ENCODE peak calls at places on chromosomes 2 and 18, in seven cellular contexts. G is HT-29; S is Caco-2; T is bronchial epithelial cell; Y is CD8-positive, alpha-beta T cell; X is progenitor cell of endocrine pancreas; I is stimulated activated CD4-positive, alpha-beta T cell treated with anti-CD3 and anti-CD28 coated beads, Interleukin-2, amount 100 ng/mL, for 48 hours. F is an unnamed sample.

GRCh38 chr18:40810371-40810770 is 1144.7 kb upstream of the PIK3C3 start:
- DNase-seq in G (peak; percentile 9), S (no peak), T (peak; percentile 80), Y (no peak), X (no peak), I (no peak), F (no peak)

GRCh38 chr2:86035883-86036789 is 69.5 kb downstream of the POLR1A start:
- DNase-seq in G (no peak), S (no peak), T (peak; percentile 87), Y (peak; percentile 67), X (peak; percentile 26), I (peak; percentile 41), F (peak; percentile 89)

GRCh38 chr2:46827274-46827930 is 88.2 kb downstream of the MCFD2 start:
- DNase-seq in G (no peak), S (no peak), T (no peak), Y (no peak), X (no peak), I (no peak), F (no peak)

GRCh38 chr2:164302786-164303185 is 318.5 kb downstream of the GRB14 start:
- DNase-seq in G (no peak), S (no peak), T (no peak), Y (no peak), X (no peak), I (no peak), F (no peak)

GRCh38 chr18:49025767-49026500 is 75.2 kb upstream of the SMAD7 start:
- DNase-seq in G (no peak), S (no peak), T (no peak), Y (peak; percentile 8), X (no peak), I (no peak), F (no peak)

GRCh38 chr2:60337142-60337497 is 216.3 kb downstream of the BCL11A start:
- DNase-seq in G (no peak), S (no peak), T (no peak), Y (no peak), X (no peak), I (no peak), F (no peak)

GRCh38 chr18:58064406-58064998 is 20.5 kb downstream of the NEDD4L start:
- DNase-seq in G (no peak), S (no peak), T (no peak), Y (no peak), X (no peak), I (no peak), F (no peak)

GRCh38 chr18:10059610-10060468 is 146.0 kb downstream of the VAPA start:
- DNase-seq in G (no peak), S (no peak), T (no peak), Y (no peak), X (no peak), I (no peak), F (no peak)

GRCh38 chr2:233968556-233968955 is 51.4 kb downstream of the TRPM8 start:
- DNase-seq in G (no peak), S (no peak), T (no peak), Y (no peak), X (no peak), I (no peak), F (no peak)

GRCh38 chr2:18991177-18992168 is 366.9 kb downstream of the OSR1 start:
- DNase-seq in G (peak; percentile 92), S (no peak), T (peak; percentile 79), Y (no peak), X (no peak), I (no peak), F (no peak)

GRCh38 chr2:236970656-236971010 is 115.1 kb upstream of the COPS8 start:
- DNase-seq in G (no peak), S (no peak), T (no peak), Y (no peak), X (no peak), I (no peak), F (no peak)

GRCh38 chr18:2183432-2183831 is 387.9 kb downstream of the METTL4 start:
- DNase-seq in G (no peak), S (no peak), T (no peak), Y (no peak), X (no peak), I (no peak), F (no peak)